ENCODE peak calls at places on chromosomes 4 and X, in seven cellular contexts. F, L, Q, X, G, U and C are unnamed samples.

GRCh38 chr4:101835121-101835904 is 44.8 kb downstream of the BANK1 start:
- DNase-seq in U (no peak), Q (no peak), L (no peak), X (no peak), F (peak), G (peak), C (no peak)

GRCh38 chr4:25860586-25861421 is 2.0 kb downstream of the SEL1L3 start:
- DNase-seq in U (no peak), G (no peak), X (no peak), Q (peak), L (no peak), F (no peak), C (no peak)

GRCh38 chr4:167838686-167839085 is 253.7 kb upstream of the ANXA10 start:
- DNase-seq in X (no peak), G (no peak), L (no peak), Q (no peak), U (no peak), F (no peak), C (no peak)

GRCh38 chr4:47913328-47913727 is 1.1 kb downstream of the NFXL1 start:
- DNase-seq in L (no peak), G (peak), X (no peak), Q (no peak), U (no peak), F (peak), C (no peak)

GRCh38 chr4:39698424-39699009 is 581 bp downstream of the UBE2K start:
- DNase-seq in F (peak), G (peak), L (peak), X (no peak), U (no peak), Q (peak), C (no peak)

GRCh38 chr4:139866270-139866962 is 200.8 kb downstream of the MGST2 start:
- DNase-seq in Q (no peak), L (no peak), U (no peak), F (peak), X (no peak), G (no peak), C (no peak)

GRCh38 chrX:103428525-103428924 is 52.2 kb downstream of the BEX3 start:
- DNase-seq in Q (no peak), G (no peak), L (no peak), F (no peak), X (no peak), U (no peak), C (no peak)

GRCh38 chrX:132491191-132491590 is 2.4 kb upstream of the MBNL3 start:
- DNase-seq in Q (no peak), F (no peak), L (no peak), X (no peak), G (peak), U (no peak), C (no peak)

GRCh38 chr4:128757712-128758111 is 51.8 kb upstream of the JADE1 start:
- DNase-seq in F (no peak), L (no peak), G (no peak), U (no peak), X (no peak), Q (no peak), C (no peak)

DNA sequence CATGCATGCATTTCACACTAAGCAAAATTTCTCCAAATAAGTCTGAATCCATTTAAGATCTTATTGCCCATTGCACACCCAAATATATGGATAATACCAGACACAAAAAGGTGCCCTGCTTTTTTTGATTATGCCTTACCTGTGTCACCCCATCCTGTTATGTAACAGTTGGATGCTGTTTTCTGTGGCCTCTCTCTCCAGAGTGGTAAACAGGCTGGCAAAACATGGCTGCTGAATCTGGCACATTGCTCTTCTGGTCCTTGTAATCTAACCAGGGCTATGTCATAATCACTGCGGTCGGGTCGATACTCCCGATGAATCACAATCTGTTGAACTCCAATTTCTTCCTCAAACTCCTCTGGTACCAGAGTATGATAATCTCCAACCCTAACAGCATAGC is 70.1 kb downstream of the PRSS12 start:
- DNase-seq in F (no peak), U (no peak), Q (no peak), L (no peak), X (no peak), G (peak), C (no peak)
- TF ChIP-seq TAF1 in F (no peak), U (no peak), Q (no peak), L (no peak), X (no peak), G (no peak), C (no peak)

DNA sequence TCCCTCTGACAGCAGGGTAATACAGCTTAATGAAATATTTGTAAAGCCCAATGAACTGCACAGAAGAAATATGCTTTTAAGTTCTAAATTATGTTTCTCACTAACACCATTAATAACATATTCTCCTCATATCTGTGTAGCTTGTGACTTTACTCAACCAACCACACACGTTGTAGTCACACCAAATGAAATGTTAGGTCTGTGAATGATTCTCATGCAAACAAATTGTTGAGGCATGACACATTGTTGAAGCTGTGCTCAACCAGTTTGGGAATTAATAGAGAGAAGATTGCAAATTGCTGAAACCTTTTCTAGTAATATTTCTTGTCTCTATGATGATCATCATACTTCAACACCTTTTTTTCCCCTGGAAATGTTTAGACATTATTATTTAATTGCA is 645.9 kb downstream of the PCDH7 start:
- DNase-seq in U (no peak), L (no peak), Q (no peak), F (no peak), X (no peak), G (no peak), C (no peak)
- TF ChIP-seq TAF1 in U (no peak), L (no peak), Q (no peak), F (no peak), X (no peak), G (no peak), C (no peak)

GRCh38 chrX:34918856-34919255 is 23.7 kb upstream of the FAM47B start:
- DNase-seq in U (no peak), X (no peak), F (peak), Q (no peak), G (peak), L (no peak), C (no peak)

GRCh38 chrX:34917146-34917545 is 25.4 kb upstream of the FAM47B start:
- DNase-seq in U (no peak), L (no peak), Q (no peak), G (no peak), X (no peak), F (no peak), C (no peak)

GRCh38 chrX:34915463-34916225 is 27.0 kb upstream of the FAM47B start:
- DNase-seq in F (no peak), Q (no peak), G (no peak), L (no peak), X (no peak), U (no peak), C (no peak)

DNA sequence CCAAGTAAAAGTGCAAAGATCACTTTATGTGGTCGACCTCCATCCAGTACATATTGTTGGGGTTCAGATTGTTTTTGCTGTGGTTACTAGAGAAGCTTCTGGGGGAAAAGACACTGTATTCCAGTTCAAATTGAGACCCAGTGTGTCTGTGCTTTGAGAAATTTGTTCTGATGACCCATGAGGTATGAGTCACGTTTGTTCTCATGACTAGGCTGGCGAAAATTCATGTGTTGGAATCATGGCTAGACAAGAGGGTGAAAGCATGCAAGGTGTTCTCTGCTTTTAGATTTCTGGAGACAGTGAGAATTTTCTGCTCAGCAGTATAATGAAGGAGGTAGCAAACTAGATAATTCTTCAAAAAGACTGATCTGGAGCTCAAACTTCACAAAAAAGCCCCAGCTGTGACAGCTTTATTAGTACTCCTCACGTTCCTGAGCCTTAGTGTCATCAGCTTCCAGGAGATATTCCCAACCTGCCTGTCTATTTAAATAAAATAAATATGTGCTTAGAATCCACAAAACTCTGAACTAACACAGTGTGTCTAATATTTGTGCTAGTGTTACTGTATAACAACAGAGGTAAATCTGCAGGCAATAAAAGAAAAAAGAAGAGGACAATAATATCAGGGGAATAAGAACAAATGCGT is 24.4 kb upstream of the FAM47B start:
- DNase-seq in F (no peak), X (no peak), L (no peak), Q (no peak), G (no peak), U (no peak), C (no peak)
- TF ChIP-seq TAF1 in F (no peak), X (no peak), L (no peak), Q (no peak), G (no peak), U (no peak), C (no peak)

GRCh38 chr4:19227701-19228100 is 1024.0 kb upstream of the SLIT2 start:
- DNase-seq in X (no peak), G (no peak), U (no peak), Q (no peak), L (no peak), F (no peak), C (no peak)
- TF ChIP-seq TAF1 in X (no peak), G (no peak), U (no peak), Q (no peak), L (no peak), F (no peak), C (no peak)

GRCh38 chr4:87114245-87115062 is 106.0 kb downstream of the KLHL8 start:
- DNase-seq in L (peak), X (no peak), F (no peak), U (no peak), G (no peak), Q (no peak), C (no peak)
- TF ChIP-seq TAF1 in L (no peak), X (no peak), F (no peak), U (no peak), G (no peak), Q (no peak), C (no peak)

GRCh38 chr4:153594208-153594607 is 89.9 kb upstream of the TLR2 start:
- DNase-seq in X (no peak), F (no peak), U (no peak), G (no peak), Q (no peak), L (no peak), C (no peak)
- TF ChIP-seq TAF1 in X (no peak), F (no peak), U (no peak), G (no peak), Q (no peak), L (no peak), C (no peak)